ENCODE peak calls at places on chromosomes 12 and 14, in four cellular contexts. One of them, this sample, is unnamed.

GRCh38 chr14:85587152-85587697 is 57.3 kb downstream of the FLRT2 start:
- DNase-seq in HCT116: no peak
- DNase-seq in H1: no peak
- DNase-seq in GM12878: no peak
- DNase-seq in this sample: no peak

GRCh38 chr14:73467800-73468199 is 9.5 kb upstream of the NUMB start:
- DNase-seq in HCT116: no peak
- DNase-seq in H1: no peak
- DNase-seq in GM12878: no peak
- DNase-seq in this sample: peak; percentile 39

GRCh38 chr12:62914443-62914909 is 20.5 kb downstream of the PPM1H start:
- DNase-seq in HCT116: no peak
- DNase-seq in H1: no peak
- DNase-seq in GM12878: no peak
- DNase-seq in this sample: no peak

GRCh38 chr14:50038398-50039119 is 77.8 kb downstream of the VCPKMT start:
- DNase-seq in HCT116: no peak
- DNase-seq in H1: no peak
- DNase-seq in GM12878: peak; percentile 100
- DNase-seq in this sample: no peak

GRCh38 chr12:115597157-115597712 is 680.3 kb downstream of the MED13L start:
- DNase-seq in HCT116: peak; percentile 16
- DNase-seq in H1: no peak
- DNase-seq in GM12878: no peak
- DNase-seq in this sample: peak; percentile 28

GRCh38 chr12:88111074-88111652 is 30.7 kb downstream of the CEP290 start:
- DNase-seq in HCT116: peak; percentile 38
- DNase-seq in H1: no peak
- DNase-seq in GM12878: peak; percentile 2
- DNase-seq in this sample: no peak

GRCh38 chr12:23337213-23337612 is 612.3 kb downstream of the SOX5 start:
- DNase-seq in HCT116: no peak
- DNase-seq in H1: no peak
- DNase-seq in GM12878: no peak
- DNase-seq in this sample: no peak

GRCh38 chr14:103728141-103728540 is 12.5 kb downstream of the ZFYVE21 start:
- DNase-seq in HCT116: no peak
- DNase-seq in H1: no peak
- DNase-seq in GM12878: no peak
- DNase-seq in this sample: no peak

GRCh38 chr14:92012121-92012748 is 27.6 kb downstream of the TRIP11 start:
- DNase-seq in HCT116: no peak
- DNase-seq in H1: no peak
- DNase-seq in GM12878: no peak
- DNase-seq in this sample: no peak

GRCh38 chr12:66688836-66689439 is 10.1 kb upstream of the GRIP1 start:
- DNase-seq in HCT116: peak; percentile 52
- DNase-seq in H1: peak; percentile 70
- DNase-seq in GM12878: no peak
- DNase-seq in this sample: no peak

GRCh38 chr12:77064891-77065360 is 443 bp downstream of the E2F7 start:
- DNase-seq in HCT116: no peak
- DNase-seq in H1: no peak
- DNase-seq in GM12878: no peak
- DNase-seq in this sample: no peak

GRCh38 chr12:81492131-81492720 is 266.9 kb downstream of the PPFIA2 start:
- DNase-seq in HCT116: no peak
- DNase-seq in H1: no peak
- DNase-seq in GM12878: no peak
- DNase-seq in this sample: no peak

GRCh38 chr12:117367006-117367638 is 5.7 kb upstream of the NOS1 start:
- DNase-seq in HCT116: peak; percentile 69
- DNase-seq in H1: peak; percentile 95
- DNase-seq in GM12878: peak; percentile 12
- DNase-seq in this sample: peak; percentile 77

GRCh38 chr12:4268549-4269181 is 4.9 kb upstream of the CCND2 start:
- DNase-seq in HCT116: no peak
- DNase-seq in H1: no peak
- DNase-seq in GM12878: no peak
- DNase-seq in this sample: no peak

GRCh38 chr14:75822522-75823288 is 159.1 kb downstream of the TGFB3 start:
- DNase-seq in HCT116: peak; percentile 67
- DNase-seq in H1: no peak
- DNase-seq in GM12878: no peak
- DNase-seq in this sample: no peak

GRCh38 chr14:94640721-94641631 is 28.8 kb downstream of the SERPINA3 start:
- DNase-seq in HCT116: peak; percentile 15
- DNase-seq in H1: no peak
- DNase-seq in GM12878: no peak
- DNase-seq in this sample: no peak
- TF ChIP-seq EGR1 in HCT116: no peak
- TF ChIP-seq EGR1 in H1: no peak
- TF ChIP-seq EGR1 in GM12878: no peak
- TF ChIP-seq EGR1 in this sample: no peak

DNA sequence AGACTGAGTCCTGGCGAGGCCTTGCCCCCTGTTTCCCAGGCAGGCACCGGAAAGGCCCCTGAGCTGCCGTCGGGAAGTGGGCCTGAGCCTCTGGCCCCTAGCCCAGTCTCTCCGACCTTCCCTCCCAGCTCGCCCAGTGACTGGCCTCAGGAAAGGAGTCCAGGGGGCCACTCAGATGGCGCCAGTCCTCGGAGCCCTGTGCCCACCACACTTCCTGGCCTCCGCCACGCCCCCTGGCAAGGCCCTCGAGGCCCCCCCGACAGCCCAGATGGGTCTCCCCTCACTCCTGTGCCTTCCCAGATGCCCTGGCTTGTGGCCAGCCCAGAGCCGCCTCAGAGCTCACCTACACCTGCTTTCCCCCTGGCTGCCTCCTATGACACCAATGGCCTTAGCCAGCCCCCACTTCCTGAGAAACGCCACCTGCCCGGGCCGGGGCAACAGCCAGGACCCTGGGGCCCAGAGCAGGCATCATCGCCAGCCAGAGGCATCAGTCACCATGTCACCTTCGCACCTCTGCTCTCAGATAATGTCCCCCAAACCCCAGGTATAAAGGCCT is 10.9 kb downstream of the TNS2 start:
- DNase-seq in HCT116: no peak
- DNase-seq in H1: no peak
- DNase-seq in GM12878: no peak
- DNase-seq in this sample: no peak
- TF ChIP-seq EGR1 in HCT116: no peak
- TF ChIP-seq EGR1 in H1: no peak
- TF ChIP-seq EGR1 in GM12878: no peak
- TF ChIP-seq EGR1 in this sample: no peak

GRCh38 chr12:119715268-119715620 is 47.3 kb downstream of the PRKAB1 start:
- DNase-seq in HCT116: no peak
- DNase-seq in H1: no peak
- DNase-seq in GM12878: no peak
- DNase-seq in this sample: no peak
- TF ChIP-seq EGR1 in HCT116: no peak
- TF ChIP-seq EGR1 in H1: no peak
- TF ChIP-seq EGR1 in GM12878: no peak
- TF ChIP-seq EGR1 in this sample: no peak

GRCh38 chr12:7642287-7642686 is 23.4 kb downstream of the APOBEC1 start:
- DNase-seq in HCT116: no peak
- DNase-seq in H1: no peak
- DNase-seq in GM12878: no peak
- DNase-seq in this sample: no peak
- TF ChIP-seq EGR1 in HCT116: no peak
- TF ChIP-seq EGR1 in H1: no peak
- TF ChIP-seq EGR1 in GM12878: no peak
- TF ChIP-seq EGR1 in this sample: no peak

GRCh38 chr14:105167303-105168092 is 1.1 kb downstream of the JAG2 start:
- DNase-seq in HCT116: no peak
- DNase-seq in H1: no peak
- DNase-seq in GM12878: no peak
- DNase-seq in this sample: peak; percentile 75
- TF ChIP-seq EGR1 in HCT116: no peak
- TF ChIP-seq EGR1 in H1: no peak
- TF ChIP-seq EGR1 in GM12878: no peak
- TF ChIP-seq EGR1 in this sample: peak; percentile 28

This sample was measured in K562.